ENCODE peak calls at places on chromosomes 4 and X, in six cellular contexts. L, P, Z, R, D and W are unnamed samples.

GRCh38 chrX:67720344-67720743 is 176.5 kb downstream of the AR start:
- DNase-seq in L (no peak), P (no peak), Z (no peak), R (no peak), D (no peak), W (no peak)

GRCh38 chr4:31175242-31175910 is 455.2 kb downstream of the PCDH7 start:
- DNase-seq in L (no peak), P (no peak), Z (no peak), R (peak; percentile 45), D (no peak), W (no peak)

GRCh38 chr4:40897557-40898203 is 147.9 kb downstream of the NSUN7 start:
- DNase-seq in L (no peak), P (peak; percentile 89), Z (no peak), R (peak; percentile 51), D (peak; percentile 41), W (no peak)

GRCh38 chr4:168516841-168517240 is 20.0 kb downstream of the PALLD start:
- DNase-seq in L (no peak), P (no peak), Z (no peak), R (no peak), D (no peak), W (no peak)

GRCh38 chr4:17766826-17767458 is 14.5 kb downstream of the FAM184B start:
- DNase-seq in L (no peak), P (no peak), Z (no peak), R (no peak), D (no peak), W (no peak)

GRCh38 chr4:3226467-3226866 is 22.5 kb upstream of the MSANTD1 start:
- DNase-seq in L (no peak), P (no peak), Z (no peak), R (no peak), D (no peak), W (no peak)

GRCh38 chrX:80841259-80841658 is 31.6 kb upstream of the BRWD3 start:
- DNase-seq in L (no peak), P (no peak), Z (no peak), R (no peak), D (no peak), W (no peak)

GRCh38 chr4:4721636-4722035 is 137.8 kb upstream of the MSX1 start:
- DNase-seq in L (no peak), P (no peak), Z (no peak), R (no peak), D (no peak), W (no peak)

GRCh38 chrX:101303790-101304189 is 12.7 kb upstream of the TAF7L start:
- DNase-seq in L (no peak), P (no peak), Z (no peak), R (no peak), D (no peak), W (no peak)

GRCh38 chr4:13553081-13553480 is 8.8 kb upstream of the NKX3-2 start:
- DNase-seq in L (no peak), P (no peak), Z (no peak), R (no peak), D (no peak), W (no peak)

GRCh38 chr4:17534705-17535104 is 19.7 kb downstream of the CLRN2 start:
- DNase-seq in L (no peak), P (no peak), Z (no peak), R (no peak), D (no peak), W (no peak)

GRCh38 chrX:53356186-53356585 is 66.3 kb downstream of the SMC1A start:
- DNase-seq in L (no peak), P (no peak), Z (no peak), R (no peak), D (no peak), W (no peak)

GRCh38 chrX:2391869-2392606 is 108.7 kb downstream of the DHRSX start:
- DNase-seq in L (no peak), P (no peak), Z (no peak), R (peak; percentile 82), D (peak; percentile 48), W (no peak)

GRCh38 chrX:106278951-106279350 is 110.8 kb downstream of the PWWP3B start:
- DNase-seq in L (no peak), P (no peak), Z (no peak), R (no peak), D (no peak), W (no peak)

GRCh38 chr4:117420966-117421365 is 335.6 kb upstream of the TRAM1L1 start:
- DNase-seq in L (no peak), P (no peak), Z (no peak), R (no peak), D (no peak), W (no peak)

GRCh38 chr4:189838821-189839497 is 101.7 kb upstream of the FRG1 start:
- DNase-seq in L (no peak), P (no peak), Z (no peak), R (no peak), D (no peak), W (no peak)

GRCh38 chrX:106957856-106958255 is 37.7 kb downstream of the CLDN2 start:
- DNase-seq in L (no peak), P (no peak), Z (no peak), R (peak; percentile 3), D (no peak), W (no peak)

GRCh38 chrX:51395807-51396728 is 63.4 kb downstream of the NUDT10 start:
- DNase-seq in L (no peak), P (peak; percentile 81), Z (no peak), R (no peak), D (no peak), W (peak; percentile 46)

DNA sequence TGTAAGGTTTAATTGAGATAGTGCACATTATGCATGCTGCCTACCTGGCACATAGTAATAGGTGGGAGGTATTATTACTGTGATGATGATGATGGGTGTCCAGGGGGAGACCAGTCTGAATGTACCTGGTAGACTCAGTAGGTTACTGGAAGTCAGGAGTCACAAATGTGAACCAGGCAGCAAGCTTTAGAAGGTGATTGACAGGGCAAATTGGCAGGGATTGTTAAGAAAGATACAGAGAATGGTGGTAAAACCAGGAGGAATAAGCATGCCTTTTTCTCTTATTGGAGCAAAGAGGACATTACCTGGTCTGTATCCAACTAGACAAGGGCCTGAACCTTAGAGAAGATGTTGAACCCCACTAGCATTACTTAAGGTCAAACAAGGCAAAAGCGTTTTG is 108.1 kb downstream of the ANXA3 start:
- DNase-seq in L (no peak), P (no peak), Z (no peak), R (no peak), D (no peak), W (no peak)
- H3K27ac ChIP-seq in L (no peak overlapping the region), P (peak overlapping the region; percentile 78), Z (no peak overlapping the region), R (no peak overlapping the region), D (no peak overlapping the region), W (no peak overlapping the region)

GRCh38 chr4:147731611-147732515 is at the start of gene ARHGAP10:
- DNase-seq in L (peak; percentile 42), P (peak; percentile 90), Z (no peak), R (peak; percentile 82), D (peak; percentile 69), W (peak; percentile 37)
- TF ChIP-seq POLR2A in L (peak; percentile 73), P (no peak), Z (no peak), R (peak; percentile 73), D (peak; percentile 74), W (no peak)

DNA sequence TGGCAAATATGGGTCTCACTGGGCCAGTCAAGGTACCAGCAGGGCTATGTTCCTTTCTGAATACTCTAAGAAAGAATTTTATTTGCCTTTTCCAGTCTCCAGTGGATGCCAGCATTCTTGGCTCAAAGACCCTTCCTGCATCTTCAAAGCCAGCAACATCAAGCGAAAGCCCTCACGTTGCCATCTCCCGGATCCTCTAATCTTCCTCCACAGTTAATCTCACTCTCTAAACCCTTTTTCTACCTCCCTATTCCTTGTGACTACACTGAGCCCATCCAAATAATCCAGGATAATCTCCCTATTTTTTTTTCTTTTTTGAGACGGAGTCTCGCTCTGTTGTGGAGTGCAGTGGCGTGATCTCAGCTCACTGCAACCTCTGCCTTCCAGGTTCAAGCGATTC is 23.4 kb downstream of the RFC1 start:
- DNase-seq in L (no peak), P (no peak), Z (no peak), R (no peak), D (no peak), W (no peak)
- H3K4me1 ChIP-seq in L (no peaks in the 10 kb centered on the region), P (no peaks in the 10 kb centered on the region), Z (no peaks in the 10 kb centered on the region), R (no peaks in the 10 kb centered on the region), D (no peaks in the 10 kb centered on the region), W (no peaks in the 10 kb centered on the region)

GRCh38 chr4:123163501-123163900 is 233.1 kb upstream of the SPRY1 start:
- DNase-seq in L (no peak), P (no peak), Z (no peak), R (no peak), D (no peak), W (no peak)

GRCh38 chr4:123170843-123171242 is 225.8 kb upstream of the SPRY1 start:
- DNase-seq in L (no peak), P (no peak), Z (no peak), R (peak; percentile 4), D (no peak), W (no peak)

GRCh38 chr4:123166023-123166422 is 230.6 kb upstream of the SPRY1 start:
- DNase-seq in L (no peak), P (no peak), Z (no peak), R (no peak), D (no peak), W (no peak)

GRCh38 chr4:123162859-123163258 is 233.7 kb upstream of the SPRY1 start:
- DNase-seq in L (no peak), P (no peak), Z (no peak), R (no peak), D (no peak), W (no peak)

GRCh38 chr4:123168812-123169211 is 227.8 kb upstream of the SPRY1 start:
- DNase-seq in L (no peak), P (no peak), Z (no peak), R (peak; percentile 7), D (no peak), W (no peak)
- H3K27ac ChIP-seq in L (no peak overlapping the region), P (no peak overlapping the region), Z (no peak overlapping the region), R (no peak overlapping the region), D (no peak overlapping the region), W (no peak overlapping the region)